ENCODE peak calls at places on chromosomes 3 and 15, in eight cellular contexts. W is IMR-90, R is ovary, O is left ventricle myocardium inferior, N is gastrocnemius medialis, A is body of pancreas, J is astrocyte, B is pancreas. C is an unnamed sample.

GRCh38 chr3:172707967-172708366 is 2.9 kb downstream of the NCEH1 start:
- DNase-seq in W (peak), R (no peak), O (no peak), N (no peak), A (no peak), J (peak), B (no peak), C (peak)

GRCh38 chr3:81744366-81744765 is 17.1 kb downstream of the GBE1 start:
- DNase-seq in W (peak), R (no peak), O (no peak), N (peak), A (no peak), J (peak), B (no peak), C (peak)

GRCh38 chr3:189985938-189986337 is 134.8 kb downstream of the P3H2 start:
- DNase-seq in W (peak), R (no peak), O (no peak), N (no peak), A (no peak), J (peak), B (no peak), C (peak)

GRCh38 chr3:4928277-4928789 is 50.9 kb upstream of the BHLHE40 start:
- DNase-seq in W (no peak), R (no peak), O (no peak), N (no peak), A (no peak), J (no peak), B (no peak), C (no peak)

GRCh38 chr3:126134219-126134975 is 46.0 kb downstream of the ALDH1L1 start:
- DNase-seq in W (peak), R (peak), O (peak), N (peak), A (peak), J (peak), B (peak), C (peak)

GRCh38 chr3:188092648-188093047 is 61.3 kb upstream of the LPP start:
- DNase-seq in W (peak), R (no peak), O (no peak), N (no peak), A (no peak), J (no peak), B (no peak), C (no peak)

GRCh38 chr3:174280186-174280585 is 578.9 kb upstream of the NAALADL2 start:
- DNase-seq in W (no peak), R (no peak), O (no peak), N (no peak), A (no peak), J (no peak), B (no peak), C (no peak)

GRCh38 chr3:72487078-72487765 is 361.0 kb downstream of the SHQ1 start:
- DNase-seq in W (peak), R (no peak), O (peak), N (peak), A (peak), J (peak), B (peak), C (peak)

GRCh38 chr15:34038404-34039179 is 412 bp downstream of the AVEN start:
- DNase-seq in W (peak), R (peak), O (peak), N (peak), A (peak), J (peak), B (peak), C (peak)

GRCh38 chr3:45618081-45618509 is 23.5 kb downstream of the LIMD1 start:
- DNase-seq in W (peak), R (no peak), O (no peak), N (no peak), A (peak), J (no peak), B (peak), C (peak)

GRCh38 chr15:66882251-66883020 is 180.4 kb downstream of the SMAD6 start:
- DNase-seq in W (peak), R (no peak), O (no peak), N (peak), A (no peak), J (peak), B (no peak), C (peak)

GRCh38 chr15:45648521-45649200 is 13.8 kb downstream of the SQOR start:
- DNase-seq in W (peak), R (no peak), O (no peak), N (peak), A (peak), J (peak), B (peak), C (no peak)

GRCh38 chr15:41939986-41940385 is 32.4 kb downstream of the EHD4 start:
- DNase-seq in W (no peak), R (no peak), O (no peak), N (no peak), A (no peak), J (no peak), B (no peak), C (no peak)

GRCh38 chr3:15805756-15806266 is 8.0 kb upstream of the ANKRD28 start:
- DNase-seq in W (peak), R (no peak), O (no peak), N (no peak), A (no peak), J (peak), B (no peak), C (peak)

GRCh38 chr3:114127517-114127916 is 51.3 kb downstream of the DRD3 start:
- DNase-seq in W (peak), R (no peak), O (no peak), N (no peak), A (no peak), J (no peak), B (no peak), C (peak)

GRCh38 chr3:16183601-16184270 is 9.3 kb downstream of the GALNT15 start:
- DNase-seq in W (peak), R (no peak), O (no peak), N (no peak), A (no peak), J (peak), B (no peak), C (peak)

GRCh38 chr3:24270744-24271143 is 223.9 kb downstream of the THRB start:
- DNase-seq in W (no peak), R (no peak), O (no peak), N (no peak), A (no peak), J (no peak), B (no peak), C (no peak)

DNA sequence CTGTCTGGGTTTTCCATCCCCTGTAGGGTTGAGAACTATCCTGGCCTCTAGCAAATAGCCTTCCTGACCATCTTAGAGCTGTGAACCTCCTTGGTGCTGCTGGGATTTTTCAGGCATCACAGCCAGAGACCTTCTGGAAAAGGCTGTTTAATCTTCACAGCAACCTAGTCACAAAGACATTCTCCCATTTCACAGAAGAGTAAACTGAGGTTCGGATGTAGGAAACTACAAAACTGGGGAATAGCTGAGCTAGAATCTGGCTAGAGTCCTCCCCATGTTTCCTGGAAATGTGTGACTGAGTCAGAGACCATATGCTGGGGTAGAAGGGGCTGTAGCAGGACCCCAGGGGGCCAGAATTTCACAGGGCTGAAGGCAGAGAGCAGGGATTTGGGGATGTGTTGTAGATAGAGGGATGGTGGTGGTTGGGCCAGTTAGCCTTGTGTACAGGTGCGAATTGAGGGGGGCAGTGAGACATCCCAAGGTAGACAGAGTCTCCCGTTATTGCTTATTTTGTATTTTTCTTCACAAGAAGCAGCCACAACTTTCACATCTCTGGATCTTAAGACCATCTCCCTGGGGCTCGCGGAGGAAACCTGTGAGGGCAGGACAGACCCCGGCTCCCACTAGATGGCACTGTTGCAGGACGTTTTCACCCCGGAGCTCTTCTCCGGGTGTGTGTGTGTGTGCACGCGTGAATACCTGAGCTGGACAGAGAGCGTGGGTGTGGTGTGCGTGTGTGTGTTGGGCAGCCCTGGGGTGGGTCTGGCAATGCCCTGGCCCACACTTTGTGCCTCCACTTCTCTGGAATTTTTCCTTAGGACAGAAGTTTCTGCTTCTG is 66.9 kb upstream of the PRR23C start:
- DNase-seq in W (peak), R (peak), O (peak), N (peak), A (peak), J (peak), B (peak), C (peak)
- TF ChIP-seq CTCF in W (peak), R (peak), O (peak), N (peak), A (peak), J (peak), B (peak), C (peak)

GRCh38 chr3:195181781-195182469 is 89.0 kb downstream of the XXYLT1 start:
- DNase-seq in W (no peak), R (no peak), O (no peak), N (no peak), A (no peak), J (no peak), B (no peak), C (no peak)
- H3K27ac ChIP-seq in W (peak), R (no peak), O (peak), N (peak), A (no peak), J (no peak), B (no peak), C (peak)

GRCh38 chr3:103056953-103057450 is 622.2 kb downstream of the ZPLD1 start:
- DNase-seq in W (no peak), R (no peak), O (no peak), N (no peak), A (no peak), J (peak), B (no peak), C (peak)
- TF ChIP-seq CTCF in W (no peak), R (no peak), O (no peak), N (no peak), A (no peak), J (no peak), B (no peak), C (no peak)

GRCh38 chr3:119145128-119145499 is 851 bp upstream of the TEX55 start:
- DNase-seq in W (no peak), R (no peak), O (no peak), N (no peak), A (no peak), J (no peak), B (no peak), C (no peak)

GRCh38 chr3:119146578-119147375 is 812 bp downstream of the TEX55 start:
- DNase-seq in W (no peak), R (no peak), O (no peak), N (no peak), A (no peak), J (no peak), B (no peak), C (no peak)

GRCh38 chr3:119148493-119149180 is 2.7 kb downstream of the TEX55 start:
- DNase-seq in W (peak), R (no peak), O (no peak), N (no peak), A (no peak), J (peak), B (no peak), C (peak)

GRCh38 chr3:119147494-119147893 is 1.5 kb downstream of the TEX55 start:
- DNase-seq in W (no peak), R (no peak), O (no peak), N (no peak), A (no peak), J (no peak), B (no peak), C (no peak)

GRCh38 chr3:119145500-119146167 is at the start of gene TEX55:
- DNase-seq in W (peak), R (no peak), O (peak), N (no peak), A (peak), J (peak), B (no peak), C (peak)
- H3K27ac ChIP-seq in W (no peak), R (no peak), O (peak), N (no peak), A (no peak), J (no peak), B (no peak), C (no peak)